ENCODE peak calls at places on chromosomes 11 and 22, in four cellular contexts. One of them, this sample, is unnamed. For H3K27me3 and H3K4me1, the result is how much of the 10 kb centered on the place peaks cover.

GRCh38 chr11:1863352-1864215 is 10.7 kb downstream of the LSP1 start:
- DNase-seq in adrenal gland: peak
- DNase-seq in breast epithelium: peak
- DNase-seq in CD4-positive, alpha-beta memory T cell: peak
- DNase-seq in this sample: no peak

GRCh38 chr11:17595526-17596309 is 48.7 kb downstream of the OTOG start:
- DNase-seq in CD4-positive, alpha-beta memory T cell: no peak
- DNase-seq in adrenal gland: peak
- DNase-seq in breast epithelium: no peak
- DNase-seq in this sample: no peak

GRCh38 chr11:84628871-84629625 is 998.1 kb downstream of the DLG2 start:
- DNase-seq in breast epithelium: no peak
- DNase-seq in adrenal gland: no peak
- DNase-seq in CD4-positive, alpha-beta memory T cell: no peak
- DNase-seq in this sample: no peak

GRCh38 chr11:69003866-69004311 is 9.2 kb downstream of the MRGPRF start:
- DNase-seq in CD4-positive, alpha-beta memory T cell: no peak
- DNase-seq in adrenal gland: no peak
- DNase-seq in breast epithelium: no peak
- DNase-seq in this sample: no peak

GRCh38 chr11:71349627-71350026 is 97.2 kb upstream of the SHANK2 start:
- DNase-seq in adrenal gland: no peak
- DNase-seq in breast epithelium: no peak
- DNase-seq in CD4-positive, alpha-beta memory T cell: no peak
- DNase-seq in this sample: no peak

GRCh38 chr11:79809487-79809886 is 368.7 kb upstream of the TENM4 start:
- DNase-seq in adrenal gland: no peak
- DNase-seq in breast epithelium: no peak
- DNase-seq in CD4-positive, alpha-beta memory T cell: no peak
- DNase-seq in this sample: no peak

GRCh38 chr11:74822187-74822586 is 73.5 kb downstream of the RNF169 start:
- DNase-seq in CD4-positive, alpha-beta memory T cell: no peak
- DNase-seq in adrenal gland: no peak
- DNase-seq in breast epithelium: no peak
- DNase-seq in this sample: no peak

GRCh38 chr11:102654761-102655160 is 29.6 kb upstream of the MMP20 start:
- DNase-seq in CD4-positive, alpha-beta memory T cell: no peak
- DNase-seq in adrenal gland: no peak
- DNase-seq in breast epithelium: no peak
- DNase-seq in this sample: no peak

GRCh38 chr11:125082040-125082439 is 18.9 kb downstream of the SLC37A2 start:
- DNase-seq in CD4-positive, alpha-beta memory T cell: no peak
- DNase-seq in breast epithelium: no peak
- DNase-seq in adrenal gland: no peak
- DNase-seq in this sample: no peak

GRCh38 chr11:58905141-58905715 is 34.1 kb upstream of the GLYATL1 start:
- DNase-seq in breast epithelium: no peak
- DNase-seq in adrenal gland: no peak
- DNase-seq in CD4-positive, alpha-beta memory T cell: no peak
- DNase-seq in this sample: no peak

GRCh38 chr22:30420401-30421178 is 5.0 kb upstream of the MTFP1 start:
- DNase-seq in CD4-positive, alpha-beta memory T cell: no peak
- DNase-seq in adrenal gland: no peak
- DNase-seq in breast epithelium: no peak
- DNase-seq in this sample: no peak

GRCh38 chr22:35212020-35212419 is 45.3 kb upstream of the HMGXB4 start:
- DNase-seq in adrenal gland: peak
- DNase-seq in CD4-positive, alpha-beta memory T cell: no peak
- DNase-seq in breast epithelium: no peak
- DNase-seq in this sample: no peak

GRCh38 chr22:29798801-29799200 is 31.6 kb downstream of the UQCR10 start:
- DNase-seq in breast epithelium: no peak
- DNase-seq in adrenal gland: peak
- DNase-seq in CD4-positive, alpha-beta memory T cell: no peak
- DNase-seq in this sample: no peak

GRCh38 chr22:27019827-27020226 is 362.4 kb downstream of the MIAT start:
- DNase-seq in adrenal gland: no peak
- DNase-seq in breast epithelium: no peak
- DNase-seq in CD4-positive, alpha-beta memory T cell: no peak
- DNase-seq in this sample: no peak

GRCh38 chr22:43343262-43343988 is at the start of gene SCUBE1:
- DNase-seq in CD4-positive, alpha-beta memory T cell: no peak
- DNase-seq in adrenal gland: peak
- DNase-seq in breast epithelium: peak
- DNase-seq in this sample: peak

GRCh38 chr11:76285397-76285796 is 79.1 kb upstream of the WNT11 start:
- DNase-seq in adrenal gland: no peak
- DNase-seq in breast epithelium: no peak
- DNase-seq in CD4-positive, alpha-beta memory T cell: no peak
- DNase-seq in this sample: no peak

GRCh38 chr11:45485070-45485716 is 180.2 kb downstream of the CHST1 start:
- DNase-seq in breast epithelium: no peak
- DNase-seq in adrenal gland: no peak
- DNase-seq in CD4-positive, alpha-beta memory T cell: no peak
- DNase-seq in this sample: no peak

GRCh38 chr11:12802418-12803085 is 128.3 kb downstream of the TEAD1 start:
- DNase-seq in adrenal gland: peak
- DNase-seq in breast epithelium: peak
- DNase-seq in CD4-positive, alpha-beta memory T cell: no peak
- DNase-seq in this sample: no peak

GRCh38 chr11:91209751-91210150 is 986.9 kb upstream of the CHORDC1 start:
- DNase-seq in breast epithelium: no peak
- DNase-seq in CD4-positive, alpha-beta memory T cell: no peak
- DNase-seq in adrenal gland: no peak
- DNase-seq in this sample: no peak

GRCh38 chr11:67062526-67063373 is 6.1 kb downstream of the RHOD start:
- DNase-seq in adrenal gland: no peak
- DNase-seq in CD4-positive, alpha-beta memory T cell: no peak
- DNase-seq in breast epithelium: no peak
- DNase-seq in this sample: no peak

GRCh38 chr11:33988586-33989370 is 62.8 kb upstream of the CAPRIN1 start:
- DNase-seq in adrenal gland: no peak
- DNase-seq in breast epithelium: no peak
- DNase-seq in CD4-positive, alpha-beta memory T cell: no peak
- DNase-seq in this sample: no peak

GRCh38 chr11:27611390-27611789 is 88.9 kb downstream of the BDNF start:
- DNase-seq in breast epithelium: no peak
- DNase-seq in CD4-positive, alpha-beta memory T cell: no peak
- DNase-seq in adrenal gland: no peak
- DNase-seq in this sample: no peak

GRCh38 chr11:134503104-134503503 is 91.1 kb upstream of the B3GAT1 start:
- DNase-seq in adrenal gland: no peak
- DNase-seq in CD4-positive, alpha-beta memory T cell: no peak
- DNase-seq in breast epithelium: no peak
- DNase-seq in this sample: no peak

GRCh38 chr22:27554106-27554814 is 247.3 kb downstream of the MN1 start:
- DNase-seq in CD4-positive, alpha-beta memory T cell: no peak
- DNase-seq in breast epithelium: no peak
- DNase-seq in adrenal gland: no peak
- DNase-seq in this sample: no peak

GRCh38 chr11:57249384-57250319 is 12.6 kb upstream of the APLNR start:
- DNase-seq in adrenal gland: peak
- DNase-seq in breast epithelium: peak
- DNase-seq in CD4-positive, alpha-beta memory T cell: no peak
- DNase-seq in this sample: no peak

GRCh38 chr11:118565062-118565461 is 669 bp downstream of the IFT46 start:
- DNase-seq in CD4-positive, alpha-beta memory T cell: no peak
- DNase-seq in adrenal gland: no peak
- DNase-seq in breast epithelium: peak
- DNase-seq in this sample: no peak

GRCh38 chr22:46142548-46143490 is 7.5 kb upstream of the PPARA start:
- DNase-seq in adrenal gland: no peak
- DNase-seq in CD4-positive, alpha-beta memory T cell: no peak
- DNase-seq in breast epithelium: no peak
- DNase-seq in this sample: no peak

GRCh38 chr11:101840720-101841119 is 74.1 kb upstream of the CEP126 start:
- DNase-seq in CD4-positive, alpha-beta memory T cell: no peak
- DNase-seq in adrenal gland: no peak
- DNase-seq in breast epithelium: no peak
- DNase-seq in this sample: no peak

GRCh38 chr11:2793781-2794418 is 91.7 kb downstream of the CDKN1C start:
- DNase-seq in adrenal gland: peak
- DNase-seq in breast epithelium: no peak
- DNase-seq in CD4-positive, alpha-beta memory T cell: no peak
- DNase-seq in this sample: no peak

GRCh38 chr11:103953797-103954495 is 82.5 kb upstream of the DDI1 start:
- DNase-seq in CD4-positive, alpha-beta memory T cell: no peak
- DNase-seq in breast epithelium: no peak
- DNase-seq in adrenal gland: no peak
- DNase-seq in this sample: no peak

DNA sequence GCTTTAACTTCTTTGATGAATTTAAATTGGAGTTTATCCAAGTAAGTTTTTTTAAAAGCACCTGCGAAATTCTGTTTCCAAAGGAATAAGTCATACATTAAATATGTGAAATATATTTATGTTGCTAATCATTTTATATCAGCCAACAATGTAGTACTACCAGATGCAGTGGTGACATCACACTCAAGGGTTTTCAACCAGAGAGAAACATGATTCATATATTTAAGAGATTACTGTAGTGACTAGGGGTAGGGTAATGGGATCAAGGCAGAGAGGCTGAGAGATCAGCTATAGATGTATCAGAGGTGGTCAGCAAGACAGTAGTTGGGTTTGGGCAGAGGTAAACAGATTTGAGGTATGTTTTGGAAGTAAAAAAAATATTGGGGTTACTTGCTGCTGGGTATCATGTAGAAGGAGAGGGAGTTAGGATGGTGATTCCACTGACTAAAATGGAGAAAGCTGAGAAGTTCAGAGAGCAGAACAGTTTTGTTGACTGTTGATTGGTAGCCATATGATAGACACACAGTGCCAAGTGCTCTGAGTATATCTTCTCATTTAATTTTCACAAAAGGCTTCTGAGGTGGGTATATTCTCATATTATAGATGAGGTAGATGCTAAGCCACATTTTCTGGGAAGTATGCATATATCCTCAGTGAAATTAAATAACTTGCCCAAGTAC is 39.4 kb downstream of the CEP57 start:
- DNase-seq in CD4-positive, alpha-beta memory T cell: no peak
- DNase-seq in breast epithelium: no peak
- DNase-seq in adrenal gland: no peak
- DNase-seq in this sample: no peak
- H3K27me3 ChIP-seq in CD4-positive, alpha-beta memory T cell: under half
- H3K27me3 ChIP-seq in breast epithelium: under half
- H3K27me3 ChIP-seq in adrenal gland: under half
- H3K27me3 ChIP-seq in this sample: under half

GRCh38 chr11:128619540-128620305 is 32.4 kb upstream of the ETS1 start:
- DNase-seq in adrenal gland: no peak
- DNase-seq in breast epithelium: no peak
- DNase-seq in CD4-positive, alpha-beta memory T cell: no peak
- DNase-seq in this sample: no peak
- H3K4me1 ChIP-seq in adrenal gland: under half
- H3K4me1 ChIP-seq in breast epithelium: under half
- H3K4me1 ChIP-seq in CD4-positive, alpha-beta memory T cell: under half
- H3K4me1 ChIP-seq in this sample: under half

GRCh38 chr22:37758698-37759097 is 49.0 kb upstream of the GCAT start:
- DNase-seq in CD4-positive, alpha-beta memory T cell: no peak
- DNase-seq in adrenal gland: no peak
- DNase-seq in breast epithelium: no peak
- DNase-seq in this sample: no peak

GRCh38 chr22:37760152-37760551 is 47.6 kb upstream of the GCAT start:
- DNase-seq in CD4-positive, alpha-beta memory T cell: no peak
- DNase-seq in breast epithelium: no peak
- DNase-seq in adrenal gland: no peak
- DNase-seq in this sample: no peak

GRCh38 chr22:37759281-37759680 is 48.5 kb upstream of the GCAT start:
- DNase-seq in breast epithelium: no peak
- DNase-seq in adrenal gland: no peak
- DNase-seq in CD4-positive, alpha-beta memory T cell: no peak
- DNase-seq in this sample: no peak

GRCh38 chr22:37753746-37754145 is 54.0 kb upstream of the GCAT start:
- DNase-seq in CD4-positive, alpha-beta memory T cell: no peak
- DNase-seq in adrenal gland: no peak
- DNase-seq in breast epithelium: no peak
- DNase-seq in this sample: no peak

DNA sequence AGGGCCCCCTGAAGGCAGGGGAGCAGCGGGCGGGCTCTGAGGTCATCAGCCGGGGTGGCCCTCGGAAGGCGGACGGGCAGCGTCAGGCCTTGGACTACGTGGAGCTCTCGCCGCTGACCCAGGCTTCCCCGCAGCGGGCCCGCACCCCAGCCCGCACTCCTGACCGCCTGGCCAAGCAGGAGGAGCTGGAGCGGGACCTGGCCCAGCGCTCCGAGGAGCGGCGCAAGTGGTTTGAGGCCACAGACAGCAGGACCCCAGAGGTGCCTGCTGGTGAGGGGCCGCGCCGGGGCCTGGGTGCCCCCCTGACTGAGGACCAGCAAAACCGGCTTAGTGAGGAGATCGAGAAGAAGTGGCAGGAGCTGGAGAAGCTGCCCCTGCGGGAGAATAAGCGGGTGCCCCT is 50.1 kb upstream of the GCAT start:
- DNase-seq in breast epithelium: no peak
- DNase-seq in adrenal gland: no peak
- DNase-seq in CD4-positive, alpha-beta memory T cell: no peak
- DNase-seq in this sample: no peak
- H3K27me3 ChIP-seq in breast epithelium: under half
- H3K27me3 ChIP-seq in adrenal gland: under half
- H3K27me3 ChIP-seq in CD4-positive, alpha-beta memory T cell: under half
- H3K27me3 ChIP-seq in this sample: under half

GRCh38 chr22:24435861-24436351 is 8.5 kb downstream of the ADORA2A start:
- DNase-seq in breast epithelium: no peak
- DNase-seq in adrenal gland: peak
- DNase-seq in CD4-positive, alpha-beta memory T cell: no peak
- DNase-seq in this sample: no peak

GRCh38 chr22:24437820-24438328 is 10.5 kb downstream of the ADORA2A start:
- DNase-seq in breast epithelium: no peak
- DNase-seq in CD4-positive, alpha-beta memory T cell: no peak
- DNase-seq in adrenal gland: no peak
- DNase-seq in this sample: no peak

GRCh38 chr22:24435323-24435645 is 7.9 kb downstream of the ADORA2A start:
- DNase-seq in adrenal gland: no peak
- DNase-seq in CD4-positive, alpha-beta memory T cell: no peak
- DNase-seq in breast epithelium: no peak
- DNase-seq in this sample: no peak

GRCh38 chr22:24436553-24436952 is 9.2 kb downstream of the ADORA2A start:
- DNase-seq in adrenal gland: no peak
- DNase-seq in CD4-positive, alpha-beta memory T cell: no peak
- DNase-seq in breast epithelium: no peak
- DNase-seq in this sample: no peak

DNA sequence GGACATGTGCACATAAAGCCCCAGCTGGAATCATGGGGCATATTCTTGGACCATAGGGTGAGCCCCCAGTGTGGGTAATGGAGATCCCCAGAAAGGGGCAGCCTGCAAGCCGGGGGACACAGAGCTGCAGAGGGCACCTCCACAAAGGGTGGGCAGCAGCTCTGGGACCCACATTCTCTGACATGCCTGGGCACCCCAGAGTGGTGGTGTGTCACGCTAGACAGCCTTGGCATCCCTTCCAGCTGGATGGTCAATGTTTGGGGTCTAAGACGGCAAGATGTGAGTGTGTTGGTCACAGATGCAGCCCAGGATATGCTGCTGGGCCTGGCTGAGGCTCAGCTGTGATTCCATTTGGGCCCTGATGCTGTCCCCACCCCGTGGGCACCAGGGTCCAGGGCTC is 9.7 kb downstream of the ADORA2A start:
- DNase-seq in CD4-positive, alpha-beta memory T cell: no peak
- DNase-seq in breast epithelium: no peak
- DNase-seq in adrenal gland: no peak
- DNase-seq in this sample: no peak
- H3K4me1 ChIP-seq in CD4-positive, alpha-beta memory T cell: half or more
- H3K4me1 ChIP-seq in breast epithelium: under half
- H3K4me1 ChIP-seq in adrenal gland: under half
- H3K4me1 ChIP-seq in this sample: half or more

GRCh38 chr22:48734961-48735360 is 1092.7 kb downstream of the BRD1 start:
- DNase-seq in breast epithelium: no peak
- DNase-seq in CD4-positive, alpha-beta memory T cell: no peak
- DNase-seq in adrenal gland: no peak
- DNase-seq in this sample: peak
- H3K27me3 ChIP-seq in breast epithelium: under half
- H3K27me3 ChIP-seq in CD4-positive, alpha-beta memory T cell: under half
- H3K27me3 ChIP-seq in adrenal gland: under half
- H3K27me3 ChIP-seq in this sample: under half

This sample was measured in CD8-positive, alpha-beta memory T cell.